ENCODE peak calls at places on chromosomes 2 and 18, in nine cellular contexts. C, U, N, O, Q, K, L, A and I are unnamed samples.
A peak's percentile ranks its signal among the peaks of the same experiment; 100 is the strongest.

GRCh38 chr2:156445311-156446218 is 9.4 kb downstream of the GPD2 start:
- DNase-seq in C (peak; percentile 86), U (no peak), N (no peak), O (peak; percentile 53), Q (no peak), K (no peak), L (no peak), A (no peak), I (peak; percentile 57)

GRCh38 chr2:219551412-219551811 is 7.6 kb downstream of the TMEM198 start:
- DNase-seq in C (peak; percentile 81), U (peak; percentile 85), N (no peak), O (no peak), Q (no peak), K (no peak), L (no peak), A (no peak), I (no peak)

GRCh38 chr18:6239716-6240115 is 175.0 kb downstream of the L3MBTL4 start:
- DNase-seq in C (no peak), U (no peak), N (no peak), O (no peak), Q (no peak), K (no peak), L (no peak), A (no peak), I (no peak)

GRCh38 chr2:147451131-147451530 is 393.7 kb upstream of the ACVR2A start:
- DNase-seq in C (no peak), U (no peak), N (no peak), O (no peak), Q (no peak), K (no peak), L (no peak), A (no peak), I (no peak)

GRCh38 chr2:206230060-206230890 is 44.2 kb upstream of the ZDBF2 start:
- DNase-seq in C (peak; percentile 33), U (no peak), N (no peak), O (peak; percentile 65), Q (no peak), K (no peak), L (no peak), A (no peak), I (no peak)

GRCh38 chr2:168920504-168921157 is 19.5 kb downstream of the G6PC2 start:
- DNase-seq in C (peak; percentile 59), U (no peak), N (peak; percentile 37), O (peak; percentile 35), Q (peak; percentile 45), K (no peak), L (peak; percentile 35), A (peak; percentile 44), I (peak; percentile 36)

GRCh38 chr2:236682651-236683422 is 113.2 kb downstream of the ACKR3 start:
- DNase-seq in C (no peak), U (peak; percentile 33), N (no peak), O (no peak), Q (no peak), K (no peak), L (peak; percentile 44), A (no peak), I (no peak)

GRCh38 chr2:127157651-127158460 is 50.9 kb upstream of the BIN1 start:
- DNase-seq in C (peak; percentile 31), U (no peak), N (no peak), O (no peak), Q (no peak), K (no peak), L (no peak), A (no peak), I (no peak)

GRCh38 chr2:43224131-43224570 is 2.3 kb downstream of the ZFP36L2 start:
- DNase-seq in C (peak; percentile 79), U (peak; percentile 90), N (peak; percentile 84), O (no peak), Q (peak; percentile 84), K (no peak), L (peak; percentile 80), A (peak; percentile 82), I (peak; percentile 83)

GRCh38 chr2:111534816-111535803 is 348.9 kb downstream of the ANAPC1 start:
- DNase-seq in C (peak; percentile 76), U (no peak), N (no peak), O (peak; percentile 20), Q (no peak), K (no peak), L (peak; percentile 26), A (peak; percentile 12), I (no peak)

GRCh38 chr2:38181802-38182517 is 106.0 kb upstream of the CYP1B1 start:
- DNase-seq in C (no peak), U (no peak), N (no peak), O (no peak), Q (no peak), K (no peak), L (no peak), A (no peak), I (no peak)

GRCh38 chr2:45946023-45946422 is 294.5 kb downstream of the PRKCE start:
- DNase-seq in C (peak; percentile 77), U (no peak), N (no peak), O (peak; percentile 88), Q (no peak), K (no peak), L (peak; percentile 85), A (peak; percentile 87), I (no peak)

GRCh38 chr18:42517896-42518295 is 562.9 kb downstream of the PIK3C3 start:
- DNase-seq in C (no peak), U (no peak), N (no peak), O (no peak), Q (no peak), K (no peak), L (no peak), A (no peak), I (no peak)

GRCh38 chr18:45197526-45197970 is 417.7 kb upstream of the SLC14A2 start:
- DNase-seq in C (no peak), U (no peak), N (no peak), O (peak; percentile 94), Q (peak; percentile 84), K (no peak), L (no peak), A (no peak), I (peak; percentile 74)

GRCh38 chr2:9060819-9061218 is 57.3 kb upstream of the MBOAT2 start:
- DNase-seq in C (no peak), U (no peak), N (no peak), O (no peak), Q (no peak), K (no peak), L (no peak), A (no peak), I (no peak)

GRCh38 chr18:3453540-3454364 is 3.8 kb downstream of the TGIF1 start:
- DNase-seq in C (peak; percentile 96), U (peak; percentile 86), N (peak; percentile 40), O (peak; percentile 98), Q (peak; percentile 37), K (no peak), L (peak; percentile 52), A (peak; percentile 56), I (no peak)

GRCh38 chr2:202050652-202051051 is 17.0 kb downstream of the FZD7 start:
- DNase-seq in C (no peak), U (no peak), N (no peak), O (no peak), Q (no peak), K (no peak), L (no peak), A (no peak), I (no peak)